ENCODE peak calls at places on chromosomes 16 and 17, in nine cellular contexts. A is GM12865; W is fibroblast of lung; J is ovary; U is progenitor cell of endocrine pancreas; M is lung; D is IMR-90; T is cardiac fibroblast; V is CD8-positive, alpha-beta T cell. C is an unnamed sample.

GRCh38 chr17:39235555-39236221 is 9.9 kb upstream of the STAC2 start:
- DNase-seq in A (peak; percentile 76), W (peak; percentile 51), J (no peak), U (no peak), M (no peak), D (peak; percentile 57), T (peak; percentile 64), V (no peak), C (peak; percentile 77)

GRCh38 chr17:42744283-42744805 is 496 bp downstream of the EZH1 start:
- DNase-seq in A (peak; percentile 78), W (peak; percentile 32), J (peak; percentile 71), U (no peak), M (peak; percentile 79), D (peak; percentile 41), T (peak; percentile 44), V (no peak), C (peak; percentile 78)

GRCh38 chr17:72572604-72573491 is 452.0 kb downstream of the SOX9 start:
- DNase-seq in A (no peak), W (peak; percentile 55), J (no peak), U (no peak), M (no peak), D (peak; percentile 70), T (no peak), V (no peak), C (no peak)

GRCh38 chr17:79836952-79837887 is 2.0 kb downstream of the CBX4 start:
- DNase-seq in A (peak; percentile 90), W (peak; percentile 69), J (peak; percentile 66), U (peak; percentile 31), M (peak; percentile 92), D (peak; percentile 74), T (peak; percentile 82), V (no peak), C (peak; percentile 76)

GRCh38 chr16:67873435-67874146 is 739 bp downstream of the EDC4 start:
- DNase-seq in A (no peak), W (peak; percentile 16), J (no peak), U (no peak), M (no peak), D (peak; percentile 7), T (peak; percentile 24), V (no peak), C (no peak)

GRCh38 chr16:14522617-14523135 is 107.4 kb downstream of the PARN start:
- DNase-seq in A (no peak), W (no peak), J (no peak), U (no peak), M (no peak), D (no peak), T (no peak), V (no peak), C (no peak)

GRCh38 chr16:270381-271255 is 5.1 kb downstream of the RGS11 start:
- DNase-seq in A (no peak), W (no peak), J (no peak), U (no peak), M (no peak), D (no peak), T (no peak), V (no peak), C (no peak)

GRCh38 chr16:65306313-65306712 is 184.4 kb upstream of the CDH11 start:
- DNase-seq in A (no peak), W (no peak), J (no peak), U (no peak), M (no peak), D (no peak), T (no peak), V (no peak), C (no peak)

GRCh38 chr17:9021985-9022552 is 759 bp downstream of the NTN1 start:
- DNase-seq in A (peak; percentile 23), W (peak; percentile 51), J (peak; percentile 43), U (peak; percentile 40), M (no peak), D (peak; percentile 4), T (peak; percentile 26), V (no peak), C (peak; percentile 41)

GRCh38 chr17:41322903-41323895 is 7.7 kb upstream of the KRTAP17-1 start:
- DNase-seq in A (no peak), W (no peak), J (no peak), U (no peak), M (no peak), D (no peak), T (no peak), V (no peak), C (no peak)

GRCh38 chr16:14505846-14506245 is 124.2 kb downstream of the PARN start:
- DNase-seq in A (no peak), W (peak; percentile 84), J (no peak), U (no peak), M (no peak), D (peak; percentile 79), T (peak; percentile 69), V (no peak), C (no peak)

GRCh38 chr17:80717661-80718060 is 173.0 kb downstream of the RPTOR start:
- DNase-seq in A (no peak), W (no peak), J (no peak), U (no peak), M (no peak), D (no peak), T (no peak), V (no peak), C (no peak)

GRCh38 chr16:20026673-20027072 is 47.0 kb downstream of the GPR139 start:
- DNase-seq in A (no peak), W (no peak), J (no peak), U (no peak), M (no peak), D (no peak), T (no peak), V (no peak), C (no peak)

GRCh38 chr16:50467943-50468748 is 80.0 kb upstream of the NKD1 start:
- DNase-seq in A (peak; percentile 13), W (peak; percentile 28), J (peak; percentile 40), U (peak; percentile 34), M (no peak), D (no peak), T (no peak), V (no peak), C (no peak)

GRCh38 chr16:4315185-4316102 is at the start of gene GLIS2:
- DNase-seq in A (no peak), W (peak; percentile 86), J (peak; percentile 88), U (peak; percentile 78), M (peak; percentile 75), D (peak; percentile 82), T (peak; percentile 92), V (no peak), C (peak; percentile 74)

GRCh38 chr17:781920-782731 is at the start of the genes GLOD4 and MRM3:
- DNase-seq in A (peak; percentile 92), W (peak; percentile 81), J (peak; percentile 97), U (peak; percentile 93), M (peak; percentile 93), D (peak; percentile 85), T (peak; percentile 86), V (peak; percentile 91), C (peak; percentile 98)

DNA sequence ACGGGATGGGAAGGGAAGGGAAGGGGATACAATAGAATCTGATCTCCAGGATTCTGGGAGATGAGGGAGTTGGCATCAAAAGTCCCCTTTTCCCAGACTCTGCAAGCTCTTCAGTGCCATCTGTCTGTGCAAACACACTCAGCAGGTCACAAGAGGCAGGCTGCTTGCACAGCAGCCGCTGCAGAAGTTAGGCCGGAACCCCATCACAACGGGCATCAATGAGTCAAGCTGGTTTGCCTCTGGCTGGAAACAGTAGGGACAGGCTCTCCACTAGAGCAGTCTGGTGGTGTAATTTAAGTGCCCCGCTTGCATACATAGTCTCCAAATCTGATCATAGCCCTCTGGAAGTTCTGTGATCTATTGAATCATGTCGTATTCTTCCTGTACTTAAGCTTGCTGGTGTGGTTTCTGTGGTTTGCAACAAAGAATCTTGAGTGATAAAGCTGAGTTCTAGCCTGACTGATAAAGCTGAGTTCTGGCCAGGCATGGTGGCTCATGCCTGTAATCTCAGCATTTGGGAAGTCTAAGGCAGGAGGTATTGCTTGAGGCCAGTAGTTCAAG is 33.7 kb upstream of the KDM8 start:
- DNase-seq in A (peak; percentile 34), W (peak; percentile 99), J (no peak), U (no peak), M (no peak), D (peak; percentile 89), T (peak; percentile 89), V (peak; percentile 57), C (no peak)
- TF ChIP-seq CTCF in A (no peak), W (peak; percentile 24), J (no peak), U (peak; percentile 35), M (no peak), D (peak; percentile 28), T (no peak), V (no peak), C (no peak)

GRCh38 chr16:24906901-24907300 is 61.1 kb downstream of the SLC5A11 start:
- DNase-seq in A (no peak), W (no peak), J (no peak), U (no peak), M (no peak), D (no peak), T (no peak), V (no peak), C (no peak)

GRCh38 chr16:24908716-24909115 is 63.0 kb downstream of the SLC5A11 start:
- DNase-seq in A (no peak), W (no peak), J (no peak), U (no peak), M (no peak), D (no peak), T (no peak), V (no peak), C (no peak)

GRCh38 chr16:24909856-24910255 is 64.1 kb downstream of the SLC5A11 start:
- DNase-seq in A (no peak), W (no peak), J (no peak), U (no peak), M (no peak), D (no peak), T (no peak), V (no peak), C (no peak)

GRCh38 chr16:24906199-24906808 is 60.5 kb downstream of the SLC5A11 start:
- DNase-seq in A (no peak), W (peak; percentile 17), J (no peak), U (no peak), M (no peak), D (peak; percentile 26), T (peak; percentile 51), V (no peak), C (no peak)
- TF ChIP-seq CTCF in A (peak; percentile 25), W (peak; percentile 54), J (no peak), U (peak; percentile 58), M (no peak), D (peak; percentile 48), T (peak; percentile 40), V (no peak), C (peak; percentile 26)

DNA sequence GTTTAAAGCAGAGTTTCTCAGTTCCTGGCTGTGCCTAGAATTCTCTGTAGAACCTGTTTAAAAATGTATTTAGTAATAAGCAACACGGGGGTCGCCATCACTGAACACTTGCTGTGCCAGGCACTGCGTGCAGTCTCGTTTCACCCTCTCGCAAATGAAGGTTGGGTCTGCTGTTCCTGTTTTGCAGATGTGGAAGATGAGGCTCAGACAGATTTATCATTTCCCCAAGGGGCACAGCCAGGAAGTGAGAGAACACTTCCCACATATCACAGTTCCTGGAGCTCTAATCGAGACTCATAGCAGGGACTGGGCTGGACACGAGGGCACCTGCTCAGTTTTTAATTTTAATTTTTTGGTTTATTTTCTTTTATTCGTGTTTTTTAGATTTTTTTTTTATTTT is 122.7 kb downstream of the ABCC6 start:
- DNase-seq in A (no peak), W (no peak), J (no peak), U (no peak), M (no peak), D (no peak), T (no peak), V (no peak), C (no peak)
- TF ChIP-seq CTCF in A (no peak), W (no peak), J (no peak), U (no peak), M (no peak), D (no peak), T (no peak), V (no peak), C (no peak)

GRCh38 chr17:36504156-36504545 is 17.7 kb downstream of the ZNHIT3 start:
- DNase-seq in A (no peak), W (no peak), J (no peak), U (no peak), M (no peak), D (no peak), T (no peak), V (no peak), C (no peak)
- TF ChIP-seq CTCF in A (no peak), W (no peak), J (no peak), U (no peak), M (no peak), D (no peak), T (no peak), V (no peak), C (no peak)

C was measured in GM10248.